ENCODE peak calls at places on chromosome 12, in four cellular contexts. M is aorta; S is endothelial cell of umbilical vein; P is CD8-positive, alpha-beta T cell. N is an unnamed sample.

GRCh38 chr12:18158774-18159557 is 69.0 kb upstream of the RERGL start:
- DNase-seq in M (no peak), S (peak), P (no peak), N (peak)

GRCh38 chr12:132711169-132711843 is 664 bp downstream of the PGAM5 start:
- DNase-seq in M (no peak), S (peak), P (no peak), N (peak)

GRCh38 chr12:111761099-111761498 is 5.6 kb upstream of the ALDH2 start:
- DNase-seq in M (no peak), S (no peak), P (no peak), N (no peak)

GRCh38 chr12:79933580-79934264 is 1.2 kb downstream of the PPP1R12A start:
- DNase-seq in M (no peak), S (peak), P (no peak), N (peak)

GRCh38 chr12:102730996-102731395 is 186.0 kb downstream of the PAH start:
- DNase-seq in M (no peak), S (no peak), P (no peak), N (no peak)

GRCh38 chr12:133058203-133059125 is 21.2 kb downstream of the ZNF84 start:
- DNase-seq in M (no peak), S (peak), P (no peak), N (peak)

GRCh38 chr12:124292385-124292784 is 2.5 kb upstream of the RFLNA start:
- DNase-seq in M (no peak), S (no peak), P (no peak), N (no peak)

GRCh38 chr12:56115329-56115728 is 1.1 kb upstream of the RPL41 start:
- DNase-seq in M (no peak), S (peak), P (no peak), N (peak)

GRCh38 chr12:69475237-69475984 is 5.2 kb downstream of the FRS2 start:
- DNase-seq in M (no peak), S (peak), P (no peak), N (peak)

GRCh38 chr12:9810721-9811120 is 16.6 kb upstream of the KLRF1 start:
- DNase-seq in M (no peak), S (no peak), P (no peak), N (peak)

GRCh38 chr12:106861984-106862894 is 87.8 kb downstream of the RIC8B start:
- DNase-seq in M (no peak), S (peak), P (no peak), N (peak)

GRCh38 chr12:31206038-31206670 is 119.8 kb downstream of the SINHCAF start:
- DNase-seq in M (no peak), S (peak), P (no peak), N (peak)

GRCh38 chr12:106135075-106135474 is 3.7 kb downstream of the NUAK1 start:
- DNase-seq in M (no peak), S (no peak), P (no peak), N (peak)

GRCh38 chr12:7131502-7131866 is 1.3 kb downstream of the CLSTN3 start:
- DNase-seq in M (peak), S (no peak), P (no peak), N (no peak)

GRCh38 chr12:109461049-109461845 is 15.9 kb downstream of the KCTD10 start:
- DNase-seq in M (peak), S (peak), P (no peak), N (peak)

GRCh38 chr12:58897969-58898368 is 22.3 kb downstream of the LRIG3 start:
- DNase-seq in M (no peak), S (no peak), P (no peak), N (no peak)

GRCh38 chr12:132492522-132492921 is 2.6 kb downstream of the FBRSL1 start:
- DNase-seq in M (no peak), S (no peak), P (no peak), N (no peak)

GRCh38 chr12:83040339-83040738 is 353.6 kb downstream of the TMTC2 start:
- DNase-seq in M (no peak), S (no peak), P (no peak), N (no peak)

GRCh38 chr12:48183876-48184548 is 568 bp downstream of the CCDC184 start:
- DNase-seq in M (no peak), S (no peak), P (no peak), N (no peak)

GRCh38 chr12:33253123-33253522 is 186.5 kb downstream of the SYT10 start:
- DNase-seq in M (no peak), S (peak), P (no peak), N (peak)

GRCh38 chr12:66049538-66050282 is 80.8 kb downstream of the LLPH start:
- DNase-seq in M (no peak), S (no peak), P (no peak), N (no peak)

GRCh38 chr12:110183386-110183785 is 59.2 kb downstream of the IFT81 start:
- DNase-seq in M (no peak), S (no peak), P (no peak), N (no peak)

GRCh38 chr12:56635539-56636117 is 5.5 kb upstream of the BAZ2A start:
- DNase-seq in M (no peak), S (peak), P (no peak), N (peak)

GRCh38 chr12:76346798-76347420 is 1.3 kb downstream of the BBS10 start:
- DNase-seq in M (peak), S (peak), P (no peak), N (peak)

GRCh38 chr12:65510584-65511050 is 232.1 kb downstream of the MSRB3 start:
- DNase-seq in M (no peak), S (peak), P (no peak), N (peak)

GRCh38 chr12:113388351-113388750 is 15.3 kb downstream of the SDS start:
- DNase-seq in M (no peak), S (no peak), P (no peak), N (no peak)

GRCh38 chr12:27969011-27969900 is 3.3 kb downstream of the PTHLH start:
- DNase-seq in M (peak), S (peak), P (no peak), N (peak)

GRCh38 chr12:117900561-117900960 is 68.2 kb downstream of the KSR2 start:
- DNase-seq in M (no peak), S (no peak), P (no peak), N (peak)

GRCh38 chr12:118136559-118137003 is 657 bp downstream of the PEBP1 start:
- DNase-seq in M (peak), S (peak), P (peak), N (peak)

GRCh38 chr12:86838709-86839108 is 582.5 kb upstream of the MGAT4C start:
- DNase-seq in M (no peak), S (no peak), P (no peak), N (peak)

GRCh38 chr12:9669534-9669933 is at the start of gene CLEC2D:
- DNase-seq in M (no peak), S (no peak), P (no peak), N (no peak)

GRCh38 chr12:46915082-46915481 is 89.3 kb upstream of the SLC38A4 start:
- DNase-seq in M (peak), S (no peak), P (no peak), N (peak)

GRCh38 chr12:71780207-71780822 is 25.7 kb downstream of the RAB21 start:
- DNase-seq in M (no peak), S (peak), P (peak), N (peak)

GRCh38 chr12:80293347-80293746 is 150.7 kb upstream of the PTPRQ start:
- DNase-seq in M (no peak), S (no peak), P (no peak), N (no peak)

GRCh38 chr12:79725987-79726386 is 35.2 kb upstream of the PAWR start:
- DNase-seq in M (no peak), S (no peak), P (no peak), N (peak)

GRCh38 chr12:110638792-110639191 is 24.9 kb downstream of the TCTN1 start:
- DNase-seq in M (no peak), S (no peak), P (no peak), N (no peak)

GRCh38 chr12:22518067-22518719 is 26.1 kb downstream of the C2CD5 start:
- DNase-seq in M (no peak), S (peak), P (no peak), N (peak)

GRCh38 chr12:86774841-86775386 is 518.7 kb upstream of the MGAT4C start:
- DNase-seq in M (no peak), S (no peak), P (no peak), N (peak)

GRCh38 chr12:86713121-86713520 is 456.9 kb upstream of the MGAT4C start:
- DNase-seq in M (no peak), S (no peak), P (no peak), N (peak)

GRCh38 chr12:46217686-46218508 is 50.9 kb downstream of the SLC38A1 start:
- DNase-seq in M (peak), S (no peak), P (peak), N (no peak)

DNA sequence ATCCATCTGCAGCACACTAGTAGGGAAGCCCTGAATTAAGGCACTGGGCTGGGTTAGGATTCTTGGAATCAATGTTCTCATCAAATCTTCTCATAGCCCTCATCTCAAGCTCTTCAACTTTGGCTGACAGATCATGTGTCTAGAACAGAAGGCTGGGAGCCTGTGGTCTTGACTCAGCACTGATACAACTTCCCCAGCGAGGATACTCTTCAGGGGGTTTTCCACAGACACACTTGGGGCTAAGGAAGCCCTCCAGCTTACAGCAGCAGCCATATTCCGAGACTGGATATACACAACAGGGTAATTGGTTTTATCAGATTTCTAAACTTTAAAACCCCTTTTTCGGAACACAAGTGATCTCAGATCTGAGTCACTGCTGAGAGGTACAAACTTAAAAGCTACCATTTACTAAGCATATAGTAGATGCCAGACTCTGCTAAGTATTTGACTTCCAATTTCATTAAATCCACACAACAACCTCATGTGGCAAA is 3.5 kb downstream of the FMNL3 start:
- DNase-seq in M (peak), S (peak), P (no peak), N (peak)
- H3K4me3 ChIP-seq in M (no peak), S (no peak), P (no peak), N (no peak)

GRCh38 chr12:24815087-24815423 is 133.8 kb downstream of the BCAT1 start:
- DNase-seq in M (no peak), S (no peak), P (no peak), N (no peak)
- H3K4me3 ChIP-seq in M (no peak), S (no peak), P (peak), N (no peak)

DNA sequence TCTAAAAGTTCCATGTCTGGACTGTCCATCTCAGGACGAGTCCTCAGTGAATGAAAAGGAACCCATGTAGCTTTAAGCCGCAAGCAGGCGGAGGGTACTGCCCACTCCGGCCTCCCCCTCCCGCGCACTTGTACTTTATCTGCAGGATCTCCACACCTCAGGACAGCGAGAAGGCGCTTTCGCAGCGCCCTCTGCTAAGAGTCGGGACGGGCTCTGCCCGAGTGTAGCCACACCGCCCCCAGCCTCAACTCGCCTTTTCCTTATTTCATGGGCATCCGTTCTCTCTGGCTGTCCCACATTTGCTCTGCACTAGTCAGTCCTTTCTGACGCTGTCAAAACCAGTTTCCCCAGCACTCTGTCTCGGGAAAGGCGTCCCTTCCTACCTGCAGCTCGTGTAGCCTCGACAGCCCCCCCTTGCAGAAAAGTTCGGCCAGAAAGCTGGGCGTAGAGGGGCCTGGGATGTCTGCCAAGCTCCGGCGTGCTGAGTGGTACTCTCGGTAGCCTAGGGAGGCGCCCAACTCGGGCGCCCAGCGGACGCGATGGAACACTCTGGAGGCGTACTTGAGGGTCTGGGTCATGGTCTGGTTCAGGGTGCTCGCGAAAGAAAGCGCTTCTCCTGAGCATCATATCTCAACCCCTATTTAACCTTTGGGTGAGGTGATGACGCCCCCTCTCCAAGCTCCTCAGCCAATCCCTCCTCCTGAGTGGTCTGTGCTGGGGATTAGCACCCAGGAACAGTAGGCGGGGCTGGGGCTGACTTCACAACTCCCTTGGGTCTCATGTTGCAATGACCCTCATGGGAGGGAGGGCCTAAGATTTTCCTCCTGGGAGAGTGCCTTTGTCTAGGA is at the start of gene CYP27B1:
- DNase-seq in M (no peak), S (no peak), P (no peak), N (peak)
- H3K4me3 ChIP-seq in M (no peak), S (no peak), P (peak), N (peak)

GRCh38 chr12:68012712-68013111 is 23.5 kb downstream of the IFNG-AS1 start:
- DNase-seq in M (no peak), S (no peak), P (no peak), N (no peak)
- H3K4me3 ChIP-seq in M (no peak), S (no peak), P (no peak), N (no peak)

GRCh38 chr12:104462931-104463339 is 6.2 kb downstream of the CHST11 start:
- DNase-seq in M (no peak), S (peak), P (peak), N (peak)
- H3K4me3 ChIP-seq in M (no peak), S (no peak), P (peak), N (no peak)

DNA sequence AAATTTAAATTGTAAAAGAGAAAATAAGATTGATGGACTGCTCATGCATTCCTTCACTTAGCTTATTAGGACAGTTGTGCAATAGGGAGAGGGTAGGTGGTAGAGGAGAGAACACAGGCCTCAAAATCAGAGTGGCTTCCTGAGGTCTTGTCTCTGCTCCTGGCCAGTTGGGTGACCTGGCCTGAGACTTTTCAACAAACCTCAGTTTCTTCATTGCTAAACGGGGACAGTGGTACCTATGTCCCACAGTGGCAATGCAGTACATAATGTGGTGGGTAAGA is 2.6 kb downstream of the MAP3K12 start:
- DNase-seq in M (no peak), S (no peak), P (no peak), N (no peak)
- H3K4me3 ChIP-seq in M (no peak), S (no peak), P (no peak), N (peak)

GRCh38 chr12:91579516-91580263 is 397.1 kb upstream of the DCN start:
- DNase-seq in M (no peak), S (no peak), P (no peak), N (no peak)

GRCh38 chr12:91576432-91576831 is 393.8 kb upstream of the DCN start:
- DNase-seq in M (no peak), S (no peak), P (no peak), N (no peak)

GRCh38 chr12:91574975-91575374 is 392.4 kb upstream of the DCN start:
- DNase-seq in M (no peak), S (no peak), P (no peak), N (no peak)

GRCh38 chr12:91575631-91576030 is 393.0 kb upstream of the DCN start:
- DNase-seq in M (no peak), S (no peak), P (no peak), N (no peak)

GRCh38 chr12:91577586-91578539 is 395.2 kb upstream of the DCN start:
- DNase-seq in M (no peak), S (peak), P (no peak), N (peak)
- H3K4me3 ChIP-seq in M (no peak), S (no peak), P (peak), N (peak)